ENCODE peak calls at places on chromosomes 11 and 22, in four cellular contexts. V, G, O and D are unnamed samples.

GRCh38 chr11:66579017-66579606 is 10.7 kb upstream of the CTSF start:
- DNase-seq in V (peak), O (peak), G (no peak), D (peak)

GRCh38 chr11:10322830-10323792 is 18.2 kb downstream of the ADM start:
- DNase-seq in V (peak), O (peak), G (peak), D (peak)

GRCh38 chr22:47065756-47066615 is 303.5 kb downstream of the TBC1D22A start:
- DNase-seq in O (no peak), G (no peak), V (no peak), D (peak)

GRCh38 chr11:69943066-69943465 is 123.8 kb upstream of the FGF3 start:
- DNase-seq in O (no peak), G (peak), V (no peak), D (no peak)

GRCh38 chr22:25068701-25069100 is 116.2 kb downstream of the KIAA1671 start:
- DNase-seq in V (no peak), O (no peak), G (no peak), D (no peak)

GRCh38 chr11:17992916-17993315 is 19.9 kb downstream of the SERGEF start:
- DNase-seq in O (no peak), V (no peak), G (no peak), D (no peak)

GRCh38 chr11:128938156-128938885 is 4.3 kb downstream of the TP53AIP1 start:
- DNase-seq in G (no peak), V (no peak), O (no peak), D (no peak)

GRCh38 chr11:10762185-10762584 is 11.1 kb downstream of the CTR9 start:
- DNase-seq in V (no peak), O (no peak), G (no peak), D (no peak)

GRCh38 chr22:50151571-50152537 is 18.7 kb upstream of the PANX2 start:
- DNase-seq in O (no peak), V (no peak), G (peak), D (no peak)

GRCh38 chr11:84564180-84564866 is 1062.8 kb downstream of the DLG2 start:
- DNase-seq in O (peak), G (no peak), V (peak), D (peak)

GRCh38 chr22:37019309-37020191 is at the start of the genes MPST and TST:
- DNase-seq in G (peak), V (peak), O (peak), D (peak)

GRCh38 chr22:45007247-45007945 is 2.4 kb downstream of the PHF21B start:
- DNase-seq in O (no peak), G (no peak), V (no peak), D (peak)

GRCh38 chr11:99171330-99171729 is 150.6 kb downstream of the CNTN5 start:
- DNase-seq in G (no peak), O (no peak), V (no peak), D (no peak)

GRCh38 chr22:24976442-24977218 is 24.1 kb downstream of the KIAA1671 start:
- DNase-seq in V (no peak), G (no peak), O (no peak), D (no peak)

GRCh38 chr22:49580024-49580423 is 247.6 kb downstream of the BRD1 start:
- DNase-seq in G (no peak), V (no peak), O (no peak), D (no peak)

GRCh38 chr11:122195790-122196189 is 79.8 kb upstream of the BLID start:
- DNase-seq in V (no peak), O (no peak), G (no peak), D (no peak)

GRCh38 chr11:122201126-122201525 is 85.1 kb upstream of the BLID start:
- DNase-seq in G (no peak), O (no peak), V (no peak), D (no peak)

GRCh38 chr11:122197055-122197987 is 81.3 kb upstream of the BLID start:
- DNase-seq in O (peak), V (peak), G (peak), D (peak)

GRCh38 chr11:122199661-122200060 is 83.6 kb upstream of the BLID start:
- DNase-seq in V (no peak), O (no peak), G (no peak), D (no peak)

DNA sequence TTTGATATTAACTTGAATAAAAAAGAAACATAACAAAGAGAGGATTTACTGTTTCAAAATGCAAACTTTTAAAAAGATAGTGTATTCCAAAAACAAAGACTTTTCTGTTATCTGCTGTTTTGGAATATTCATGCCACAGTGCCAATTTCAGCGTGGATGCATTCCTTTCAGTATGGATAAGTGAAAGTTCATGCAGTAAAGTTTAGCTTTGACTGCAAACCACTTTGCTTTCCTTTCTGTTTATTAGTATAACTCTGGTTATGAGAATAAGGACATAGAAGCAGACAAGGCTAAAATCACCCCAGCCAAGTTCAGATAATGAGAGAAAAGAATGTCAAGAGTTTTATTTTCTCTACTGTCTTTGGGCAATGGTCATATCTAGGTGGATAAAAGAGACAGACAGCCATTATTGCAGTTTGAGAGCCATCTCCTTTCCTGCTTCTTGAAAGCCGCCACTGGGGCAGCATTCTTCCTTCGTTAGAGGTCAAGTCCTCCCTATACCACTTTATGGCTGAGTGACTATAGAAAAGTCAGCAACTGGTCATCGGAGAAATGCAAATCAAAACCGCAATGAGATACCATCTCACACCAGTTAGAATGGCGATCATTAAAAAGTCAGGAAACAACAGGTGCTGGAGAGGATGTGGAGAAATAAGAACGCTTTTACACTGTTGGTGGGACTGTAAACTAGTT is 82.4 kb upstream of the BLID start:
- DNase-seq in O (no peak), G (no peak), V (no peak), D (no peak)
- TF ChIP-seq CTCF in O (no peak), G (no peak), V (no peak), D (no peak)

GRCh38 chr11:62652156-62653006 is 721 bp downstream of the INTS5 start:
- DNase-seq in O (no peak), G (no peak), V (no peak), D (no peak)
- TF ChIP-seq CTCF in O (no peak), G (no peak), V (no peak), D (no peak)

DNA sequence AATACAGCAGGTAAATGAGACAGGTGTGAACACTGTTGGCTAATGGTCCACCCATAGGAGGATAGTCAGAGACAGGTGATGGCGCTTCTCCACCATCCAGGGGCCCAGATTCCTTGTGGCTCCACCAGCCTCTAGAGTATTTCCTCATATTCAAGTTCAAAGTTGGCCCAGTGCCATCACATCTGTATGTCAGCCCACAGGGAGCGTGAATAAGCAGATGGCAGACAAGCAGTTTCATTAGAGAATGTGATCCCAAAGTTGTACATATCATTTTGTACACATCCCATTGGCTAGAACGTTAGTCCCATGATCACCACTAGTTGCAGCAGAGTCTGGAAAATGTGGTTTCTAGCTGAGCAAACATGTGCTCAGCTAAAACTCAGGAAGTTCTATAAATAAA is 11.0 kb upstream of the CWF19L2 start:
- DNase-seq in O (no peak), G (no peak), V (no peak), D (peak)
- TF ChIP-seq CTCF in O (no peak), G (no peak), V (no peak), D (no peak)

GRCh38 chr11:62881579-62882427 is 1.1 kb downstream of the SLC3A2 start:
- DNase-seq in V (peak), G (peak), O (peak), D (peak)
- TF ChIP-seq CTCF in V (no peak), G (no peak), O (peak), D (no peak)

GRCh38 chr22:39384750-39385480 is 14.7 kb upstream of the TAB1 start:
- DNase-seq in V (no peak), O (no peak), G (peak), D (peak)
- TF ChIP-seq CTCF in V (no peak), O (peak), G (no peak), D (peak)